ENCODE peak calls at places on chromosomes 3 and 15, in ten cellular contexts. One of them, this sample, is unnamed.

GRCh38 chr15:56351957-56352506 is 13.2 kb upstream of the TEX9 start:
- DNase-seq in iris pigment epithelial cell: no peak
- DNase-seq in M059J: no peak
- DNase-seq in mammary epithelial cell: no peak
- DNase-seq in stimulated activated CD4-positive, alpha-beta T cell treated with anti-CD3 and anti-CD28 coated beads, Interleukin-2, amount 100 ng/mL, for 48 hours: no peak
- DNase-seq in left lobe of liver: no peak
- DNase-seq in cardiac fibroblast: no peak
- DNase-seq in Caki2: no peak
- DNase-seq in ELF-1: no peak
- DNase-seq in NCI-H1436: no peak
- DNase-seq in this sample: no peak

GRCh38 chr15:90941038-90941437 is 6.0 kb downstream of the UNC45A start:
- DNase-seq in iris pigment epithelial cell: no peak
- DNase-seq in M059J: no peak
- DNase-seq in mammary epithelial cell: no peak
- DNase-seq in stimulated activated CD4-positive, alpha-beta T cell treated with anti-CD3 and anti-CD28 coated beads, Interleukin-2, amount 100 ng/mL, for 48 hours: no peak
- DNase-seq in left lobe of liver: no peak
- DNase-seq in cardiac fibroblast: no peak
- DNase-seq in Caki2: no peak
- DNase-seq in ELF-1: no peak
- DNase-seq in NCI-H1436: no peak
- DNase-seq in this sample: no peak

GRCh38 chr3:56086355-56086754 is 381.9 kb downstream of the ERC2 start:
- DNase-seq in iris pigment epithelial cell: peak
- DNase-seq in M059J: peak
- DNase-seq in mammary epithelial cell: no peak
- DNase-seq in stimulated activated CD4-positive, alpha-beta T cell treated with anti-CD3 and anti-CD28 coated beads, Interleukin-2, amount 100 ng/mL, for 48 hours: no peak
- DNase-seq in left lobe of liver: no peak
- DNase-seq in cardiac fibroblast: peak
- DNase-seq in Caki2: no peak
- DNase-seq in ELF-1: no peak
- DNase-seq in NCI-H1436: no peak
- DNase-seq in this sample: no peak

GRCh38 chr3:12629560-12629959 is 34.4 kb downstream of the RAF1 start:
- DNase-seq in iris pigment epithelial cell: peak
- DNase-seq in M059J: peak
- DNase-seq in mammary epithelial cell: no peak
- DNase-seq in stimulated activated CD4-positive, alpha-beta T cell treated with anti-CD3 and anti-CD28 coated beads, Interleukin-2, amount 100 ng/mL, for 48 hours: no peak
- DNase-seq in left lobe of liver: peak
- DNase-seq in cardiac fibroblast: peak
- DNase-seq in Caki2: peak
- DNase-seq in ELF-1: no peak
- DNase-seq in NCI-H1436: no peak
- DNase-seq in this sample: peak

GRCh38 chr15:90347666-90348065 is 4.4 kb upstream of the ZNF774 start:
- DNase-seq in iris pigment epithelial cell: no peak
- DNase-seq in M059J: no peak
- DNase-seq in mammary epithelial cell: no peak
- DNase-seq in stimulated activated CD4-positive, alpha-beta T cell treated with anti-CD3 and anti-CD28 coated beads, Interleukin-2, amount 100 ng/mL, for 48 hours: no peak
- DNase-seq in left lobe of liver: no peak
- DNase-seq in cardiac fibroblast: no peak
- DNase-seq in Caki2: no peak
- DNase-seq in ELF-1: no peak
- DNase-seq in NCI-H1436: no peak
- DNase-seq in this sample: no peak

GRCh38 chr3:86990734-86991481 is at the start of gene VGLL3:
- DNase-seq in iris pigment epithelial cell: peak
- DNase-seq in M059J: peak
- DNase-seq in mammary epithelial cell: peak
- DNase-seq in stimulated activated CD4-positive, alpha-beta T cell treated with anti-CD3 and anti-CD28 coated beads, Interleukin-2, amount 100 ng/mL, for 48 hours: no peak
- DNase-seq in left lobe of liver: peak
- DNase-seq in cardiac fibroblast: peak
- DNase-seq in Caki2: no peak
- DNase-seq in ELF-1: peak
- DNase-seq in NCI-H1436: peak
- DNase-seq in this sample: peak

GRCh38 chr15:90934949-90935751 is at the start of gene UNC45A:
- DNase-seq in iris pigment epithelial cell: peak
- DNase-seq in M059J: peak
- DNase-seq in mammary epithelial cell: peak
- DNase-seq in stimulated activated CD4-positive, alpha-beta T cell treated with anti-CD3 and anti-CD28 coated beads, Interleukin-2, amount 100 ng/mL, for 48 hours: peak
- DNase-seq in left lobe of liver: peak
- DNase-seq in cardiac fibroblast: peak
- DNase-seq in Caki2: peak
- DNase-seq in ELF-1: peak
- DNase-seq in NCI-H1436: peak
- DNase-seq in this sample: peak

GRCh38 chr3:9729419-9729818 is 2.1 kb upstream of the BRPF1 start:
- DNase-seq in iris pigment epithelial cell: no peak
- DNase-seq in M059J: no peak
- DNase-seq in mammary epithelial cell: no peak
- DNase-seq in stimulated activated CD4-positive, alpha-beta T cell treated with anti-CD3 and anti-CD28 coated beads, Interleukin-2, amount 100 ng/mL, for 48 hours: no peak
- DNase-seq in left lobe of liver: no peak
- DNase-seq in cardiac fibroblast: no peak
- DNase-seq in Caki2: no peak
- DNase-seq in ELF-1: no peak
- DNase-seq in NCI-H1436: no peak
- DNase-seq in this sample: no peak

GRCh38 chr15:44296625-44297524 is 8.4 kb downstream of the GOLM2 start:
- DNase-seq in iris pigment epithelial cell: peak
- DNase-seq in M059J: peak
- DNase-seq in mammary epithelial cell: peak
- DNase-seq in stimulated activated CD4-positive, alpha-beta T cell treated with anti-CD3 and anti-CD28 coated beads, Interleukin-2, amount 100 ng/mL, for 48 hours: no peak
- DNase-seq in left lobe of liver: peak
- DNase-seq in cardiac fibroblast: peak
- DNase-seq in Caki2: peak
- DNase-seq in ELF-1: no peak
- DNase-seq in NCI-H1436: peak
- DNase-seq in this sample: no peak

This sample was measured in left lung.